ENCODE peak calls at places on chromosome 1, in nine cellular contexts. E, Z, M, G, W, R, Y, O and D are unnamed samples.

GRCh38 chr1:966135-966602 is at the start of gene PLEKHN1:
- DNase-seq in Z (peak), M (peak), R (no peak), O (no peak), Y (no peak), G (peak), E (no peak), W (peak), D (no peak)

GRCh38 chr1:153728305-153729066 is 636 bp downstream of the INTS3 start:
- DNase-seq in O (peak), Z (peak), M (peak), Y (peak), W (no peak), G (peak), E (no peak), R (no peak), D (peak)

GRCh38 chr1:172398193-172398592 is 22.3 kb upstream of the C1orf105 start:
- DNase-seq in R (no peak), O (no peak), M (peak), W (no peak), Z (no peak), E (no peak), Y (no peak), G (no peak), D (no peak)

GRCh38 chr1:84353665-84354064 is 44.6 kb upstream of the DNASE2B start:
- DNase-seq in Z (peak), G (peak), E (no peak), R (peak), W (no peak), Y (no peak), O (no peak), M (no peak), D (no peak)

GRCh38 chr1:156081174-156082110 is 823 bp downstream of the MEX3A start:
- DNase-seq in Z (no peak), E (no peak), G (no peak), Y (no peak), R (no peak), M (peak), W (peak), O (no peak), D (peak)

GRCh38 chr1:150555198-150555970 is 6.2 kb downstream of the ADAMTSL4 start:
- DNase-seq in Y (no peak), R (no peak), G (no peak), W (no peak), M (peak), O (no peak), E (no peak), Z (no peak), D (no peak)

GRCh38 chr1:173554089-173554488 is 48.8 kb downstream of the SLC9C2 start:
- DNase-seq in G (no peak), W (no peak), R (no peak), Z (no peak), Y (no peak), E (no peak), O (no peak), M (no peak), D (no peak)

GRCh38 chr1:12047120-12047876 is 15.8 kb upstream of the TNFRSF8 start:
- DNase-seq in G (no peak), E (no peak), Z (no peak), Y (no peak), M (no peak), O (peak), W (no peak), R (no peak), D (no peak)

GRCh38 chr1:75126611-75127101 is 7.5 kb upstream of the LHX8 start:
- DNase-seq in W (no peak), G (no peak), R (no peak), Y (no peak), E (no peak), O (no peak), Z (no peak), M (no peak), D (no peak)

GRCh38 chr1:52288286-52288685 is 77.7 kb downstream of the CC2D1B start:
- DNase-seq in G (peak), Z (peak), R (no peak), M (peak), W (peak), E (no peak), Y (no peak), O (no peak), D (peak)

GRCh38 chr1:66182551-66183178 is 351.3 kb upstream of the SGIP1 start:
- DNase-seq in W (peak), Y (no peak), R (no peak), O (no peak), M (no peak), E (no peak), Z (peak), G (peak), D (no peak)

GRCh38 chr1:6599141-6599975 is 3.3 kb downstream of the KLHL21 start:
- DNase-seq in E (no peak), W (no peak), Y (no peak), G (no peak), M (no peak), R (no peak), Z (no peak), O (peak), D (no peak)

GRCh38 chr1:5430911-5431310 is 561.3 kb downstream of the NPHP4 start:
- DNase-seq in G (no peak), Z (no peak), O (no peak), Y (no peak), W (no peak), M (no peak), E (no peak), R (no peak), D (no peak)

GRCh38 chr1:232923739-232924386 is 26.5 kb upstream of the NTPCR start:
- DNase-seq in W (no peak), E (no peak), R (no peak), O (peak), Y (no peak), M (peak), Z (peak), G (no peak), D (no peak)

GRCh38 chr1:168585191-168585590 is 8.8 kb downstream of the XCL1 start:
- DNase-seq in E (no peak), G (peak), Y (no peak), W (no peak), R (no peak), M (peak), O (no peak), Z (peak), D (no peak)

GRCh38 chr1:161171191-161171590 is 5.0 kb downstream of the PPOX start:
- DNase-seq in G (no peak), Z (no peak), O (no peak), Y (no peak), R (no peak), E (no peak), W (no peak), M (no peak), D (no peak)

GRCh38 chr1:54125671-54126070 is 27.1 kb downstream of the CDCP2 start:
- DNase-seq in O (no peak), G (peak), M (peak), Y (no peak), E (no peak), Z (peak), W (no peak), R (no peak), D (peak)

GRCh38 chr1:218347713-218348627 is 2.8 kb downstream of the TGFB2 start:
- DNase-seq in O (no peak), Z (no peak), E (no peak), R (no peak), M (peak), W (peak), Y (no peak), G (no peak), D (peak)

GRCh38 chr1:22044690-22045420 is 7.7 kb upstream of the CDC42 start:
- DNase-seq in E (no peak), Z (peak), O (no peak), R (peak), W (no peak), G (peak), M (no peak), Y (no peak), D (no peak)

GRCh38 chr1:37605806-37606474 is 10.2 kb upstream of the GNL2 start:
- DNase-seq in Z (peak), G (peak), O (no peak), M (no peak), E (no peak), Y (no peak), R (no peak), W (no peak), D (no peak)

GRCh38 chr1:111441573-111442192 is 7.4 kb downstream of the WDR77 start:
- DNase-seq in O (peak), R (no peak), Z (no peak), W (no peak), Y (peak), G (peak), M (peak), E (no peak), D (peak)

GRCh38 chr1:201731592-201731991 is 97.4 kb upstream of the IPO9 start:
- DNase-seq in E (no peak), M (peak), O (no peak), Y (no peak), Z (no peak), R (no peak), W (no peak), G (no peak), D (no peak)

GRCh38 chr1:1069061-1069710 is 4.9 kb downstream of the RNF223 start:
- DNase-seq in O (peak), E (peak), M (peak), Y (peak), W (peak), Z (peak), G (peak), R (no peak), D (peak)

GRCh38 chr1:28272215-28272852 is 13.0 kb downstream of the SESN2 start:
- DNase-seq in E (no peak), O (no peak), Y (no peak), R (no peak), Z (no peak), W (no peak), G (no peak), M (no peak), D (no peak)

GRCh38 chr1:211237579-211237978 is 21.6 kb upstream of the RCOR3 start:
- DNase-seq in Z (no peak), O (no peak), W (no peak), E (no peak), G (no peak), Y (no peak), M (no peak), R (no peak), D (no peak)

GRCh38 chr1:110210604-110211502 is 739 bp downstream of the KCNC4 start:
- DNase-seq in W (peak), O (peak), R (no peak), Y (peak), Z (peak), G (peak), E (no peak), M (peak), D (peak)

GRCh38 chr1:62682531-62682930 is 5.7 kb downstream of the DOCK7 start:
- DNase-seq in R (no peak), G (peak), E (no peak), Z (peak), O (no peak), Y (no peak), M (no peak), W (no peak), D (no peak)

GRCh38 chr1:112390775-112391602 is 5.0 kb upstream of the CTTNBP2NL start:
- DNase-seq in O (peak), Y (peak), G (peak), R (peak), W (peak), E (peak), M (peak), Z (peak), D (peak)

GRCh38 chr1:13607002-13607401 is 23.4 kb downstream of the PDPN start:
- DNase-seq in O (no peak), Y (no peak), M (no peak), E (no peak), G (no peak), Z (no peak), R (no peak), W (no peak), D (no peak)